ENCODE peak calls at places on chromosomes 7 and 10, in five cellular contexts. S is Peyer's patch, N is right lobe of liver, Q is brain microvascular endothelial cell, F is adrenal gland. I is an unnamed sample.

GRCh38 chr10:43844236-43844635 is 195.6 kb upstream of the ZNF32 start:
- DNase-seq in N (no peak), Q (no peak), F (no peak), S (no peak), I (no peak)

GRCh38 chr7:37067961-37068536 is 343.8 kb upstream of the AOAH start:
- DNase-seq in Q (no peak), S (no peak), F (no peak), N (no peak), I (no peak)

GRCh38 chr10:49526624-49527023 is 12.3 kb downstream of the ERCC6 start:
- DNase-seq in S (no peak), F (no peak), N (no peak), Q (no peak), I (no peak)

GRCh38 chr7:150586778-150587152 is 19.6 kb downstream of the GIMAP4 start:
- DNase-seq in N (no peak), S (no peak), F (peak), Q (no peak), I (peak)

GRCh38 chr7:82950436-82950835 is 212.2 kb downstream of the PCLO start:
- DNase-seq in N (no peak), S (no peak), Q (no peak), F (no peak), I (no peak)

GRCh38 chr7:50718876-50719275 is 63.8 kb downstream of the GRB10 start:
- DNase-seq in F (no peak), Q (no peak), N (no peak), S (no peak), I (no peak)

GRCh38 chr10:84224411-84225028 is 824 bp downstream of the LRIT2 start:
- DNase-seq in Q (no peak), F (no peak), N (no peak), S (no peak), I (no peak)

GRCh38 chr10:73998623-73999622 is 1.0 kb downstream of the VCL start:
- DNase-seq in S (peak), N (peak), F (peak), Q (peak), I (peak)

GRCh38 chr7:49852619-49853462 is 79.4 kb downstream of the VWC2 start:
- DNase-seq in S (no peak), N (no peak), F (peak), Q (peak), I (no peak)

GRCh38 chr7:108413782-108414492 is 42.3 kb downstream of the NRCAM start:
- DNase-seq in F (no peak), Q (peak), S (no peak), N (no peak), I (no peak)

GRCh38 chr7:37970211-37970610 is 49.8 kb downstream of the EPDR1 start:
- DNase-seq in Q (no peak), F (no peak), N (no peak), S (no peak), I (no peak)

GRCh38 chr10:103145860-103146466 is 47.1 kb downstream of the NT5C2 start:
- DNase-seq in S (peak), F (peak), N (peak), Q (peak), I (peak)

GRCh38 chr7:16462618-16463017 is 2.9 kb downstream of the SOSTDC1 start:
- DNase-seq in Q (no peak), S (no peak), N (no peak), F (no peak), I (no peak)

GRCh38 chr10:78741541-78741940 is 327.2 kb upstream of the ZMIZ1 start:
- DNase-seq in N (no peak), F (no peak), S (no peak), Q (no peak), I (no peak)

GRCh38 chr7:4713183-4713784 is 31.2 kb downstream of the FOXK1 start:
- DNase-seq in S (no peak), Q (no peak), N (no peak), F (no peak), I (no peak)

GRCh38 chr10:119006451-119007210 is 22.9 kb upstream of the NANOS1 start:
- DNase-seq in N (no peak), Q (peak), S (peak), F (peak), I (no peak)

GRCh38 chr7:4015371-4015770 is 666.7 kb upstream of the FOXK1 start:
- DNase-seq in N (no peak), F (no peak), S (no peak), Q (no peak), I (no peak)

GRCh38 chr10:9781681-9782080 is 1236.0 kb upstream of the CELF2 start:
- DNase-seq in S (no peak), Q (peak), F (no peak), N (no peak), I (no peak)

GRCh38 chr10:102449321-102450123 is 1.8 kb downstream of the C10orf95 start:
- DNase-seq in S (peak), N (peak), Q (peak), F (peak), I (peak)

GRCh38 chr10:36681751-36682633 is 443.4 kb upstream of the ANKRD30A start:
- DNase-seq in S (no peak), F (no peak), Q (no peak), N (no peak), I (no peak)

GRCh38 chr7:92496876-92497275 is 19.1 kb upstream of the ERVW-1 start:
- DNase-seq in Q (peak), N (no peak), F (no peak), S (no peak), I (no peak)

GRCh38 chr10:78231930-78232329 is 198.3 kb downstream of the RPS24 start:
- DNase-seq in N (no peak), Q (no peak), F (peak), S (no peak), I (peak)

GRCh38 chr7:149727053-149727452 is 46.3 kb downstream of the ZNF467 start:
- DNase-seq in F (no peak), S (peak), N (no peak), Q (no peak), I (no peak)

GRCh38 chr7:6425948-6426347 is 21.8 kb downstream of the DAGLB start:
- DNase-seq in F (no peak), S (no peak), Q (no peak), N (no peak), I (no peak)

GRCh38 chr7:6430974-6431373 is 16.8 kb downstream of the DAGLB start:
- DNase-seq in S (no peak), N (no peak), Q (no peak), F (no peak), I (no peak)

GRCh38 chr7:6433814-6434630 is 13.7 kb downstream of the DAGLB start:
- DNase-seq in S (no peak), Q (no peak), N (no peak), F (no peak), I (no peak)

GRCh38 chr7:6432786-6433185 is 15.0 kb downstream of the DAGLB start:
- DNase-seq in F (no peak), S (no peak), N (no peak), Q (no peak), I (no peak)

GRCh38 chr7:6430271-6430940 is 17.3 kb downstream of the DAGLB start:
- DNase-seq in F (no peak), N (no peak), S (no peak), Q (peak), I (no peak)
- H3K4me3 ChIP-seq in F (no peak), N (no peak), S (no peak), Q (no peak), I (no peak)

GRCh38 chr7:116836080-116836479 is 26.3 kb upstream of the CAPZA2 start:
- DNase-seq in S (no peak), Q (no peak), N (no peak), F (no peak), I (no peak)

GRCh38 chr7:116832692-116833091 is 29.7 kb upstream of the CAPZA2 start:
- DNase-seq in F (no peak), N (no peak), Q (no peak), S (no peak), I (no peak)

GRCh38 chr7:116834815-116835533 is 27.4 kb upstream of the CAPZA2 start:
- DNase-seq in N (peak), F (no peak), S (peak), Q (peak), I (peak)

GRCh38 chr7:116840256-116840655 is 22.1 kb upstream of the CAPZA2 start:
- DNase-seq in Q (no peak), F (no peak), N (no peak), S (no peak), I (no peak)

DNA sequence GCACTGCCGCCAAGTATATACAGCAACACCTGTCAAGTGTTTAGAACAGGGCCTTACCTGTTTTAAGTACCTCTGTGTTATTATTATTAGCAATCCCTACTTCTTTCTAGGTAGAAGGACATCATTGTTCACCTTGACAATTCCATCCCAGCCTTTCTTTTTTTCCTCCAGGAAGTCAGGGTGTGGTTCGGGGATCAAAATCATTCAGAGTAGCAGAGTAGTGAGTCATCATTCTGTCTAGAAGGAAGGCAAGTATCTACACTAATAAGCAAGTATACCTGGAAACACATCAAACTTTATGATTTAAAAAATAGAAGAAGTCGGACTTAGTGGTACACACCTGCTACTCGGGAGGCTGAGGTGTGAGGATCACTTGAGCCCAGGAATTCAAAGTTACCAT is 25.5 kb upstream of the CAPZA2 start:
- DNase-seq in S (no peak), F (no peak), N (no peak), Q (no peak), I (no peak)
- TF ChIP-seq CTCF in S (no peak), F (no peak), N (no peak), Q (no peak), I (no peak)

GRCh38 chr7:148276291-148277041 is 314.1 kb upstream of the C7orf33 start:
- DNase-seq in Q (no peak), S (no peak), N (no peak), F (no peak), I (no peak)
- H3K27ac ChIP-seq in Q (no peak), S (no peak), N (no peak), F (no peak), I (no peak)

DNA sequence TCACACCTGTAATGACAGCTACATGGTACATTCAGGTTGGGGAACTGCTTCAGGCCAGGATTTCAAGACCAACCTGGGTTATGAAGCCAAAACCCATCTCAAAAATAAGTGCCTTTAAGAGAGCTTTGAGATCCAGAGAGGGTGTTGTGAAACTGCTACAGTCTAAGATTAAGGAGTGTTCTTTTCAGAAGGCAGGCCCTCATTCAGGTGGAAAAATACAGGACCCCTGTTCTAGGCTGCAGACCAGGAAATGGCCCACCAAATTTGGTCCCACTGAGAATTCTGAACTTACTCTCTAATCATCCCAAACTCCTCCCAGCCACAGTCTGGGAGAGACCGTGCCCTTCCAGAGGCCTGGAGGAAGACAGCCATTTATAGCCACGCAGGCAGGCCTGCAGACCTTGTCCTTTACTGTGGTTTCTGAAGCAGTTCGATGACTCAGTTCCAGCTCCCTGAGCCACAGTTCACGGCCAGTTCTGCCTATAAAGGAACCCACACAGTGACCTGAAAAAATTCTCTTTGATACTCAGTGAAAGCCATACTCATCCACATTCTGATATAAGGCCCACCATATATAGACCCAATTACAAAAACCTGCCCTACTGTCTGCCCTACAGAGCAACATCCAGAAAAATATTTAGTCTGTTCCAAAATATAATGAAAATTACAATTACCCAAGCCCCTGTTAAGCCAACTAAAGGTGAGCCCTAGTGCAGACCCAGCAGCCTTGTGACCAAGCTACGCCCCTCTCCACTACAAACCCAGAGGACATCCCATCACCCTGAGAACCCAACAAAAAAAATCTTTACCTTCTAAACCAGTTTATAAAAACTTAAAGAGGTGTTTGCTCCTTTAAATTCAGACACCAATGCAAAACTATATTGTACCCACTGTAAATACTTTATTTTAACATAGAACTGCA is 21.2 kb downstream of the ZNF680 start:
- DNase-seq in S (no peak), Q (peak), N (no peak), F (peak), I (no peak)
- H3K4me3 ChIP-seq in S (no peak), Q (no peak), N (no peak), F (no peak), I (no peak)